ENCODE peak calls at places on chromosomes 12 and 14, in ten cellular contexts. D is NCI-H1105 treated with DMSO at 0.1 percent for 48 hours; Y is NAMALWA; Q is NCI-H748 treated with DMSO at 0.1 percent for 48 hours; N is T-helper 9 cell; K is NCI-H1436; V is stimulated activated CD8-positive, alpha-beta memory T cell treated with anti-CD3 and anti-CD28 coated beads, Interleukin-4, amount 100 ng/mL, for 24 hours; O is left ventricle myocardium inferior; E is prostate gland; T is HCT116. A is an unnamed sample.

GRCh38 chr12:101696477-101697196 is 803 bp upstream of the CHPT1 start:
- DNase-seq in D (peak; percentile 29), Y (peak; percentile 75), Q (no peak), N (peak; percentile 1), K (no peak), V (no peak), O (peak; percentile 70), E (peak; percentile 45), T (no peak), A (no peak)

GRCh38 chr12:50110127-50110761 is 1.8 kb upstream of the COX14 start:
- DNase-seq in D (no peak), Y (peak; percentile 53), Q (no peak), N (no peak), K (no peak), V (no peak), O (peak; percentile 58), E (no peak), T (no peak), A (no peak)

GRCh38 chr12:17593715-17594406 is 496.1 kb downstream of the RERGL start:
- DNase-seq in D (no peak), Y (no peak), Q (no peak), N (no peak), K (no peak), V (no peak), O (no peak), E (no peak), T (no peak), A (no peak)

GRCh38 chr12:124709722-124710656 is 142.6 kb upstream of the NCOR2 start:
- DNase-seq in D (no peak), Y (no peak), Q (no peak), N (no peak), K (no peak), V (no peak), O (no peak), E (no peak), T (no peak), A (no peak)

GRCh38 chr14:105473677-105474477 is 744 bp upstream of the CRIP2 start:
- DNase-seq in D (peak; percentile 82), Y (no peak), Q (peak; percentile 71), N (peak; percentile 83), K (peak; percentile 88), V (peak; percentile 49), O (peak; percentile 97), E (peak; percentile 87), T (peak; percentile 66), A (peak; percentile 70)

GRCh38 chr14:54591461-54592245 is 24.7 kb downstream of the SAMD4A start:
- DNase-seq in D (no peak), Y (no peak), Q (no peak), N (no peak), K (no peak), V (no peak), O (no peak), E (no peak), T (no peak), A (no peak)

GRCh38 chr12:108640802-108641445 is 7.2 kb upstream of the SELPLG start:
- DNase-seq in D (no peak), Y (peak; percentile 84), Q (no peak), N (no peak), K (no peak), V (no peak), O (peak; percentile 54), E (no peak), T (no peak), A (no peak)

GRCh38 chr12:125773033-125773432 is 707.8 kb downstream of the AACS start:
- DNase-seq in D (peak; percentile 12), Y (peak; percentile 80), Q (peak; percentile 23), N (no peak), K (no peak), V (no peak), O (no peak), E (no peak), T (peak; percentile 6), A (no peak)

GRCh38 chr14:68705741-68706283 is 87.1 kb downstream of the ZFP36L1 start:
- DNase-seq in D (no peak), Y (no peak), Q (no peak), N (no peak), K (no peak), V (no peak), O (no peak), E (peak; percentile 55), T (no peak), A (no peak)

GRCh38 chr12:130880411-130880885 is 8.6 kb downstream of the RAN start:
- DNase-seq in D (no peak), Y (peak; percentile 50), Q (no peak), N (no peak), K (no peak), V (no peak), O (no peak), E (no peak), T (no peak), A (no peak)

GRCh38 chr12:97148941-97149559 is 242.0 kb downstream of the NEDD1 start:
- DNase-seq in D (peak; percentile 23), Y (peak; percentile 60), Q (peak; percentile 73), N (peak; percentile 26), K (peak; percentile 16), V (peak; percentile 7), O (peak; percentile 28), E (peak; percentile 44), T (peak; percentile 29), A (peak; percentile 8)

GRCh38 chr14:105228562-105228961 is 19.8 kb upstream of the BTBD6 start:
- DNase-seq in D (no peak), Y (no peak), Q (no peak), N (no peak), K (no peak), V (no peak), O (no peak), E (no peak), T (no peak), A (no peak)

GRCh38 chr14:79278798-79279644 is 932.3 kb downstream of the DIO2 start:
- DNase-seq in D (peak; percentile 96), Y (no peak), Q (peak; percentile 92), N (no peak), K (peak; percentile 92), V (no peak), O (peak; percentile 48), E (peak; percentile 92), T (no peak), A (no peak)

A was measured in central memory CD4-positive, alpha-beta T cell.